ENCODE peak calls at places on chromosomes 2 and 18, in four cellular contexts. One of them, this sample, is unnamed.

GRCh38 chr2:180125245-180125962 is 118.3 kb upstream of the CWC22 start:
- DNase-seq in GM23338: peak; percentile 89
- DNase-seq in A549: peak; percentile 87
- DNase-seq in uterus: peak; percentile 35
- DNase-seq in this sample: peak; percentile 36

GRCh38 chr2:219661955-219662395 is 34.5 kb downstream of the SLC4A3 start:
- DNase-seq in GM23338: no peak
- DNase-seq in A549: no peak
- DNase-seq in uterus: no peak
- DNase-seq in this sample: peak; percentile 3

GRCh38 chr2:143150287-143150686 is 21.1 kb downstream of the ARHGAP15 start:
- DNase-seq in uterus: no peak
- DNase-seq in GM23338: no peak
- DNase-seq in A549: no peak
- DNase-seq in this sample: no peak

GRCh38 chr2:65940856-65941255 is 494.1 kb upstream of the MEIS1 start:
- DNase-seq in A549: no peak
- DNase-seq in uterus: no peak
- DNase-seq in GM23338: no peak
- DNase-seq in this sample: no peak

GRCh38 chr2:199019898-199020507 is 437.7 kb downstream of the SATB2 start:
- DNase-seq in GM23338: peak; percentile 71
- DNase-seq in A549: peak; percentile 32
- DNase-seq in uterus: no peak
- DNase-seq in this sample: no peak

GRCh38 chr18:77069482-77069881 is 63.1 kb downstream of the MBP start:
- DNase-seq in A549: no peak
- DNase-seq in uterus: no peak
- DNase-seq in GM23338: peak; percentile 41
- DNase-seq in this sample: no peak

GRCh38 chr2:96403481-96403880 is 67.9 kb downstream of the NCAPH start:
- DNase-seq in GM23338: no peak
- DNase-seq in uterus: no peak
- DNase-seq in A549: no peak
- DNase-seq in this sample: peak; percentile 81

GRCh38 chr2:239818086-239818485 is 207.1 kb downstream of the NDUFA10 start:
- DNase-seq in uterus: no peak
- DNase-seq in A549: no peak
- DNase-seq in GM23338: no peak
- DNase-seq in this sample: peak; percentile 57

GRCh38 chr2:81647715-81648114 is 1343.2 kb upstream of the LRRTM1 start:
- DNase-seq in GM23338: peak; percentile 52
- DNase-seq in uterus: no peak
- DNase-seq in A549: no peak
- DNase-seq in this sample: no peak

GRCh38 chr18:43422483-43422882 is 145.2 kb upstream of the SYT4 start:
- DNase-seq in uterus: no peak
- DNase-seq in A549: peak; percentile 0
- DNase-seq in GM23338: peak; percentile 63
- DNase-seq in this sample: no peak

GRCh38 chr2:192119536-192119935 is 75.2 kb downstream of the TMEFF2 start:
- DNase-seq in uterus: no peak
- DNase-seq in GM23338: no peak
- DNase-seq in A549: no peak
- DNase-seq in this sample: no peak

GRCh38 chr18:31633416-31634330 is 42.0 kb downstream of the TTR start:
- DNase-seq in A549: no peak
- DNase-seq in GM23338: no peak
- DNase-seq in uterus: no peak
- DNase-seq in this sample: no peak

GRCh38 chr2:112148477-112148876 is 10.3 kb downstream of the FBLN7 start:
- DNase-seq in GM23338: no peak
- DNase-seq in A549: no peak
- DNase-seq in uterus: no peak
- DNase-seq in this sample: peak; percentile 12

GRCh38 chr2:212939777-212940531 is 211.5 kb downstream of the IKZF2 start:
- DNase-seq in uterus: no peak
- DNase-seq in A549: peak; percentile 20
- DNase-seq in GM23338: peak; percentile 46
- DNase-seq in this sample: no peak

GRCh38 chr2:118128826-118129225 is 40.6 kb downstream of the INSIG2 start:
- DNase-seq in GM23338: no peak
- DNase-seq in A549: no peak
- DNase-seq in uterus: no peak
- DNase-seq in this sample: no peak

GRCh38 chr2:2763351-2763997 is 432.4 kb upstream of the MYT1L start:
- DNase-seq in GM23338: no peak
- DNase-seq in uterus: no peak
- DNase-seq in A549: no peak
- DNase-seq in this sample: no peak

GRCh38 chr2:28292491-28292890 is 100.2 kb upstream of the FOSL2 start:
- DNase-seq in A549: no peak
- DNase-seq in uterus: no peak
- DNase-seq in GM23338: no peak
- DNase-seq in this sample: no peak

GRCh38 chr2:43078781-43079755 is 147.3 kb downstream of the ZFP36L2 start:
- DNase-seq in GM23338: no peak
- DNase-seq in uterus: no peak
- DNase-seq in A549: no peak
- DNase-seq in this sample: peak; percentile 85

GRCh38 chr2:172698041-172698863 is 37.4 kb upstream of the RAPGEF4 start:
- DNase-seq in A549: peak; percentile 56
- DNase-seq in uterus: no peak
- DNase-seq in GM23338: no peak
- DNase-seq in this sample: no peak

GRCh38 chr2:48249631-48250473 is 280.1 kb upstream of the STON1 start:
- DNase-seq in A549: no peak
- DNase-seq in uterus: no peak
- DNase-seq in GM23338: no peak
- DNase-seq in this sample: no peak

GRCh38 chr2:163779970-163780597 is 44.3 kb upstream of the FIGN start:
- DNase-seq in uterus: no peak
- DNase-seq in A549: no peak
- DNase-seq in GM23338: no peak
- DNase-seq in this sample: no peak

GRCh38 chr2:197919487-197919886 is 115.1 kb downstream of the PLCL1 start:
- DNase-seq in GM23338: no peak
- DNase-seq in uterus: no peak
- DNase-seq in A549: no peak
- DNase-seq in this sample: no peak

DNA sequence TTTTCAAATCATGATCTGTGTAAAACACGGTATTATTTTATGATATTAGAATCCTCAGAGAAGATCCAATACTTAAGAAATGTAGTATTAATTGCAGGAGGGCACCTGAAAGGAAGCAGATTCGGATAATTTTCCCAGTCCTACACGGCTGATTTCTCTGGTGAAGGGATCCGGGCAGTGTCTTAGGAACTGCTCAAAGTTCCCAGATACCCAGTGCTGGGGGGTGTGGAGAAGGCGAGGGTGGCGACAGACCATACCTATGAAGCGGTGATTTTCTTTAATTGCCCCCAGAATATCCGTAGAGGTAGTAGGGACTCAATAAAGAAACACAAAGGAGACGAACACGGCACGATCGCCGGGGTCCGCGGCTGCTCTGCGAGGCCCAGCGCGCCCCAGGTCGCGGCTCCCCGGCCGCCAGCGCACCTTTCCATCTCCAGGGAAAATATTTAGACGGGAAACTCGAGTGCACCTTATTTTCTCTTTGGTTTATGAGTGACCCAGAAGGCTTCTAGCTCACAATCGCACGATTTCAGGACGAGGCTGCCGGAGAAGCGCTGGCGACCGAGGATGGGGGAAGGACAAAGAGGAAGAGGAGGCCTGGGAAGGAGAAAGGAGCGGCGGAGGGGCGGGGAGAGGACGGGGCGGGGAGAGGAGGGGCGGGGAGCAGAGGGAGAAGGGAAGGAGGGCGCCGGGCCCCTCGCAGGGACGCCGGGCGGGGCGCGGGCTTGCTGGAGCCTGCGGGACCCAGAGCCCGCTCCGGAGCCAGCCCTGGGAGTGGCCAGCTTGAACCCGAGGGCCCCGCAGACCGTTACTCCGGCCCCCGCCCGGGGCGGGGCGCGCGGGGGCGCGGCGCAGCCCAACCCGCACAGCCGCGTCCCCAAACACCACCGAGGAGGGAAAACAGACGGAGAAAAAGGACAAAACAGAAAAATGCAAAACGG is 1.2 kb upstream of the SOX11 start:
- DNase-seq in uterus: no peak
- DNase-seq in GM23338: peak; percentile 80
- DNase-seq in A549: no peak
- DNase-seq in this sample: no peak
- H3K4me3 ChIP-seq in uterus: no peak overlapping the region
- H3K4me3 ChIP-seq in GM23338: peak overlapping the region; percentile 97
- H3K4me3 ChIP-seq in A549: no peak overlapping the region
- H3K4me3 ChIP-seq in this sample: no peak overlapping the region

GRCh38 chr2:46171996-46172546 is 125.1 kb upstream of the EPAS1 start:
- DNase-seq in uterus: no peak
- DNase-seq in GM23338: no peak
- DNase-seq in A549: peak; percentile 44
- DNase-seq in this sample: peak; percentile 81
- TF ChIP-seq CTCF in uterus: no peak
- TF ChIP-seq CTCF in GM23338: no peak
- TF ChIP-seq CTCF in A549: no peak
- TF ChIP-seq CTCF in this sample: no peak

DNA sequence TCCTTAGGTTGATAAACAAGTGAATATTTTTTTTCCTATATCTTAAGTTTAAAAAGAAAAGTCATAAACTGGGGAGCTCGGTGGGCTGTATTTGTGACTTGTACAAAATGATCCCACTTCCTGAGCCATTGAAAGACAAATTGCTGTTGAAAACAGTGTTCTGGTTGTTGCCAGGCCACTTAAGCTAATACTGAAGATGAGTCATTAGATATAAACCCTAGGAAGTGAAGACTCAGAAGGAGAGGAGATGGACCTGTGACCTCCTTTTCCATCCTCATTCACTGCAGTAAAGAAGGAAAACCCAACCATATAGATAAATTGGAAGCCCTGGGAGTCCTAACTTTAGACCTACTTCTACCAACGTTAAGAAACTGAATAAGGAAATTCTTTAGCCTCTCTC is 46.2 kb upstream of the SERPINE2 start:
- DNase-seq in GM23338: no peak
- DNase-seq in uterus: no peak
- DNase-seq in A549: peak; percentile 58
- DNase-seq in this sample: no peak
- H3K4me3 ChIP-seq in GM23338: no peak overlapping the region
- H3K4me3 ChIP-seq in uterus: no peak overlapping the region
- H3K4me3 ChIP-seq in A549: no peak overlapping the region
- H3K4me3 ChIP-seq in this sample: no peak overlapping the region

GRCh38 chr2:8252997-8253694 is 428.7 kb upstream of the ID2 start:
- DNase-seq in uterus: no peak
- DNase-seq in GM23338: no peak
- DNase-seq in A549: no peak
- DNase-seq in this sample: no peak

GRCh38 chr2:8255448-8255800 is 426.4 kb upstream of the ID2 start:
- DNase-seq in uterus: no peak
- DNase-seq in A549: no peak
- DNase-seq in GM23338: peak; percentile 46
- DNase-seq in this sample: no peak

GRCh38 chr2:8253781-8254180 is 428.1 kb upstream of the ID2 start:
- DNase-seq in GM23338: no peak
- DNase-seq in uterus: no peak
- DNase-seq in A549: no peak
- DNase-seq in this sample: no peak

GRCh38 chr2:8256888-8257287 is 425.0 kb upstream of the ID2 start:
- DNase-seq in uterus: no peak
- DNase-seq in GM23338: no peak
- DNase-seq in A549: no peak
- DNase-seq in this sample: no peak

DNA sequence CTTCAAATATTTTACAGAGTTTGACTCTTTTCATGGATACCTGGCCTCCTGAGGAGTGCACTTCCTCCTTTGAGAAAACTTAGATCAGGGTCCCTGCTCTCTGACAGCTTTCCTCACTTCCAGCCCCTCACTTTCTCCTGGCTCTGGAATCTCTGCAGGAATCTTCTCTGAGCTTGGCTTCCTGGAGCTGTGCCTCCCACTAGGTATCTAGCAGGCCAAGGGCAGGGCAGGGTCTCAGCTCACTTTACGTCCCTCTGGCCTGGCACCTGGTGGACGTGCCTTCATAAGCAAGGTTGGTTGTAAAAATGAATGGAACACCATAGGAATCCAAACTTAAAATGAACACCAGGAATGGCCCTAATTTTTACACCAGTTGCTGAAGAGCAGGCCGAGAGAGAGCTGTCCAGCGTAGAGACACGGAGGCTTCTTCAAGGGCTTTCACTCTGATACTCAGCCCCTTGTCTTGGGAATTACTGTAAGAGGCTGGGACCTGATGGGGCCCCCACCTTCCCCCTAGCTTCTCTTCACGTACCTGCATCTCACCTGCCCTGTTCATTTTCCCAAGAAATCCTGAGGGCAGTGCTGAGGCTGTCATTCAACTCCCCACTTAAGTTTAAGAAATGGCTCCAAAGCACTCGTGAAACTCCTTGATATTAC is 426.9 kb upstream of the ID2 start:
- DNase-seq in GM23338: peak; percentile 4
- DNase-seq in uterus: no peak
- DNase-seq in A549: no peak
- DNase-seq in this sample: no peak
- TF ChIP-seq CTCF in GM23338: no peak
- TF ChIP-seq CTCF in uterus: no peak
- TF ChIP-seq CTCF in A549: no peak
- TF ChIP-seq CTCF in this sample: no peak

DNA sequence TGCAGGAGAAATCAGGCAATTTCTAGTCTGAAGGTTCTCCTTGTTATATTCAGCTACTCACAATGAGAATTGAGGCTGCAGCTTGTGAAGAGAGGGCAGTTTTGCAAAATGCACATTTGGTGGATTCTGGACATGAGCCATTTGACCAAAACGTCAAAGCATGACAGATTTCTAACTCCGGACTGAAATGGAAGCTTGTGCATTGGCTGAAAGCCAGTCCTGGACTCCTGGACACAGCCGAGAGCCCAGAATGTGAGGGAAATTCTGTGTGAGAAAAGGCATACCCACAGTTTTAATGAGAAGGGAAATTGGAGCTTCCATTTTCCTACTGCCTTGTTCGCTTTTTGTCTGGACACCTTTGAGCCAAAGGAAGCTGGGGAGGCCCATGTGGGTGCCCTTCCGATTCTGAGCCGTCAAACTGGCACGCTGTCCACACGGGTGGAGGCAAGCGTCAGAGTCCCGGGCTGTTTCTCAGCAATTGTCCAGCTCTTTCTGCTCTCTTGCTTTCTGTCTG is 23.7 kb upstream of the ROCK2 start:
- DNase-seq in uterus: no peak
- DNase-seq in A549: no peak
- DNase-seq in GM23338: no peak
- DNase-seq in this sample: no peak
- H3K4me3 ChIP-seq in uterus: no peak overlapping the region
- H3K4me3 ChIP-seq in A549: no peak overlapping the region
- H3K4me3 ChIP-seq in GM23338: no peak overlapping the region
- H3K4me3 ChIP-seq in this sample: no peak overlapping the region

DNA sequence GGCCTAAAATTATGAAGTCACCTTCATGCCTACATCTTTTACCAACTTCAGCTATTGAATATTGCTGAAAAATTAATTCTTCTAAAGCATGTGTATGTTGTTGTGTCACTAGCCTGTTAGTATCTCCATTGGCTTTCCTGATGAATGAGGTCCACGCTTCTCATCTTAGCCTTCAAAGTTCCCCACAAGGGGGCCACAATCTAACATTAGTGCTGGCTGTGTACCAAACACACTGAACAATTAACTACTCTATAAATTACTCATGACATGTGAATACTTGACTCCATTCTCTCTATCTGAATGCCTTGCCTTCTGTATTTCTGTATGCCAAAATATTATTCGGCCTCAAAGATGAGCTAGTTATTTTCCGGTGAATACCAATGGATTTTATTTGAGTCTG is 208.7 kb upstream of the COL3A1 start:
- DNase-seq in A549: peak; percentile 30
- DNase-seq in GM23338: peak; percentile 52
- DNase-seq in uterus: no peak
- DNase-seq in this sample: no peak
- TF ChIP-seq CTCF in A549: peak; percentile 29
- TF ChIP-seq CTCF in GM23338: peak; percentile 72
- TF ChIP-seq CTCF in uterus: no peak
- TF ChIP-seq CTCF in this sample: no peak

This sample was measured in lower leg skin.